ENCODE peak calls at places on chromosomes 11 and 22, in seven cellular contexts. N, C, H, Q, T, B and G are unnamed samples.

GRCh38 chr22:40819741-40820140 is 595 bp upstream of the SLC25A17 start:
- DNase-seq in Q (no peak), T (peak), H (no peak), C (peak), B (no peak), N (no peak), G (no peak)

GRCh38 chr11:11349870-11350325 is 3.2 kb downstream of the CSNK2A3 start:
- DNase-seq in C (peak), H (no peak), T (no peak), B (peak), N (no peak), Q (no peak), G (peak)

GRCh38 chr11:7143908-7144307 is 55.1 kb downstream of the RBMXL2 start:
- DNase-seq in C (no peak), H (no peak), B (no peak), N (no peak), T (peak), Q (no peak), G (no peak)

GRCh38 chr11:121451982-121452608 is at the start of gene SORL1:
- DNase-seq in B (no peak), N (peak), Q (peak), C (peak), H (peak), T (peak), G (no peak)

GRCh38 chr11:8016396-8016949 is 29.3 kb downstream of the EIF3F start:
- DNase-seq in C (peak), H (no peak), N (peak), B (no peak), Q (no peak), T (no peak), G (no peak)

GRCh38 chr11:8262552-8263108 is 1.0 kb downstream of the LMO1 start:
- DNase-seq in B (no peak), T (no peak), Q (no peak), C (peak), H (peak), N (peak), G (no peak)

GRCh38 chr11:17794981-17795380 is 60.4 kb downstream of the KCNC1 start:
- DNase-seq in H (no peak), C (no peak), B (no peak), T (no peak), Q (no peak), N (no peak), G (no peak)

GRCh38 chr22:22787805-22788459 is 99.7 kb upstream of the IGLL5 start:
- DNase-seq in N (no peak), H (peak), C (peak), B (peak), T (peak), Q (no peak), G (no peak)

GRCh38 chr22:41976070-41976901 is 7.0 kb downstream of the SEPTIN3 start:
- DNase-seq in C (no peak), B (no peak), N (no peak), T (no peak), Q (peak), H (peak), G (no peak)

GRCh38 chr11:69157156-69157821 is 1.6 kb downstream of the SMIM38 start:
- DNase-seq in N (no peak), H (peak), Q (peak), T (no peak), B (no peak), C (peak), G (no peak)

GRCh38 chr11:123041185-123041584 is 20.8 kb downstream of the HSPA8 start:
- DNase-seq in B (no peak), H (no peak), T (no peak), Q (no peak), N (no peak), C (no peak), G (no peak)

DNA sequence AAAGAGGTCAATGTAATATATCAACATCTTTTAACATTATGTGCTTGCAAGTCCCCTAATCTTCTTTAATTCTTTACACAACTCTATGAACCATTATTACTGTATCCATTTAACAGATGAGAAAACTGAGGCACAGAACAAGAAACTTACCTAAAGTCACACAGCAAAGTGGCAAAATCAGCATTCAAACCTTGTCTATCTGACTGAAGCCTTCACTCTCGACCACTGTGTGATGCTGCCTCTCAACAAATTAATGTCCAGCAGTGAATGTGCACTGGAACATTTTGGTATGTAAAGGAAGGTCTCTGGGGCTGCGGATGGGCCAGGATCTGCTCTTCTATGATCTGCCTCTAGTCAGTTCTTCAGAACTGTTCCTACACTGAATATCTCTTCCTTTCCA is 42.1 kb downstream of the PRCP start:
- DNase-seq in Q (no peak), C (no peak), H (no peak), T (no peak), B (no peak), N (no peak), G (no peak)
- H3K4me3 ChIP-seq in Q (no peak), C (no peak), H (no peak), T (no peak), B (no peak), N (no peak), G (no peak)

DNA sequence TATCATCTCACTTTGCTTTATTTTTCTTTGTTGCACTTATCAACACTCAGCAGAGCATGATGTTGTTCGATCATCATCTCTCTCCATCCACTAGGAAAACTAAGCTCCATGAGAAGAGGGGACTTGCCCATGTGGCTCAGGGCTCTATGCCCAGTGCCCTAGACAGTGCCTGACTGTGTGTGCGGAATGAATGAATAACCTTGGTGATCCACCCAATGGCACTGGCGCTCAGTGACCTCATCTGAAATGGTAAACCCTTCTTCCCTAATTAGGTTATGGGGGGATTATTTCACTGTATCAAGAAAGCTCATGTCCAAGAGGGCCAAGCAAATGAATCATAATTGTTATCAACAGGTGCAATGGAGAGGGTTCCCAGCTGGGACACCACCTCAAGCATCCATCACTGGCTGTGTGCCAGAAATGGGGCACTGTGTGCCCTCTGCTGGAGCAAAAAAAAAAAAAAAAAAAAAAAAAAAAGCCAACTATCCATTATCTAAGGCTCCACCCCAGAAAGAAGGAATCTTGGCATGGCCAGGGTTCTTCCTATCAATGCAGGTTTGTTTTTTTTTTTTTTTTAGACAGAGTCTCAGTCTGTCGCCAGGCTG is 172.6 kb downstream of the LARGE1 start:
- DNase-seq in N (no peak), Q (no peak), B (no peak), T (peak), C (no peak), H (peak), G (no peak)
- TF ChIP-seq CTCF in N (no peak), Q (no peak), B (no peak), T (no peak), C (no peak), H (no peak), G (no peak)

GRCh38 chr22:46061431-46062231 is 84.7 kb upstream of the WNT7B start:
- DNase-seq in B (no peak), N (peak), H (peak), T (no peak), C (no peak), Q (peak), G (no peak)
- H3K4me3 ChIP-seq in B (no peak), N (peak), H (no peak), T (no peak), C (no peak), Q (no peak), G (no peak)

GRCh38 chr22:31730344-31730711 is 19.6 kb downstream of the PRR14L start:
- DNase-seq in H (no peak), N (no peak), Q (no peak), T (no peak), C (no peak), B (no peak), G (no peak)
- TF ChIP-seq CTCF in H (no peak), N (no peak), Q (no peak), T (peak), C (peak), B (peak), G (peak)